ENCODE peak calls at places on chromosome 14, in six cellular contexts. One of them, this sample, is unnamed.

GRCh38 chr14:100539766-100540140 is 47.5 kb downstream of the BEGAIN start:
- DNase-seq in mammary epithelial cell: no peak
- DNase-seq in PC-9: no peak
- DNase-seq in astrocyte: no peak
- DNase-seq in GM12878: no peak
- DNase-seq in Karpas-422: no peak
- DNase-seq in this sample: no peak

GRCh38 chr14:100526057-100526456 is 61.2 kb downstream of the BEGAIN start:
- DNase-seq in mammary epithelial cell: no peak
- DNase-seq in PC-9: no peak
- DNase-seq in astrocyte: no peak
- DNase-seq in GM12878: no peak
- DNase-seq in Karpas-422: no peak
- DNase-seq in this sample: no peak

GRCh38 chr14:77022219-77022852 is 6.2 kb downstream of the IRF2BPL start:
- DNase-seq in mammary epithelial cell: no peak
- DNase-seq in PC-9: no peak
- DNase-seq in astrocyte: no peak
- DNase-seq in GM12878: no peak
- DNase-seq in Karpas-422: no peak
- DNase-seq in this sample: no peak

GRCh38 chr14:96627386-96627785 is 125.2 kb downstream of the PAPOLA start:
- DNase-seq in mammary epithelial cell: no peak
- DNase-seq in PC-9: no peak
- DNase-seq in astrocyte: no peak
- DNase-seq in GM12878: no peak
- DNase-seq in Karpas-422: no peak
- DNase-seq in this sample: no peak

GRCh38 chr14:51479584-51480305 is 172.0 kb upstream of the FRMD6 start:
- DNase-seq in mammary epithelial cell: no peak
- DNase-seq in PC-9: no peak
- DNase-seq in astrocyte: peak; percentile 35
- DNase-seq in GM12878: peak; percentile 9
- DNase-seq in Karpas-422: no peak
- DNase-seq in this sample: no peak

GRCh38 chr14:53979141-53979673 is 22.6 kb upstream of the BMP4 start:
- DNase-seq in mammary epithelial cell: no peak
- DNase-seq in PC-9: peak; percentile 50
- DNase-seq in astrocyte: peak; percentile 84
- DNase-seq in GM12878: no peak
- DNase-seq in Karpas-422: no peak
- DNase-seq in this sample: no peak

GRCh38 chr14:96363751-96364336 is 518 bp downstream of the GSKIP start:
- DNase-seq in mammary epithelial cell: peak; percentile 63
- DNase-seq in PC-9: peak; percentile 10
- DNase-seq in astrocyte: peak; percentile 37
- DNase-seq in GM12878: no peak
- DNase-seq in Karpas-422: peak; percentile 89
- DNase-seq in this sample: peak; percentile 61

GRCh38 chr14:77184396-77185092 is 2.9 kb downstream of the TMEM63C start:
- DNase-seq in mammary epithelial cell: no peak
- DNase-seq in PC-9: peak; percentile 48
- DNase-seq in astrocyte: no peak
- DNase-seq in GM12878: no peak
- DNase-seq in Karpas-422: peak; percentile 79
- DNase-seq in this sample: no peak

GRCh38 chr14:64723691-64724577 is 19.7 kb downstream of the PLEKHG3 start:
- DNase-seq in mammary epithelial cell: peak; percentile 85
- DNase-seq in PC-9: no peak
- DNase-seq in astrocyte: no peak
- DNase-seq in GM12878: no peak
- DNase-seq in Karpas-422: no peak
- DNase-seq in this sample: no peak

GRCh38 chr14:96635850-96636249 is 133.7 kb downstream of the PAPOLA start:
- DNase-seq in mammary epithelial cell: no peak
- DNase-seq in PC-9: no peak
- DNase-seq in astrocyte: no peak
- DNase-seq in GM12878: no peak
- DNase-seq in Karpas-422: no peak
- DNase-seq in this sample: no peak

GRCh38 chr14:72054929-72055328 is 122.7 kb downstream of the RGS6 start:
- DNase-seq in mammary epithelial cell: no peak
- DNase-seq in PC-9: no peak
- DNase-seq in astrocyte: no peak
- DNase-seq in GM12878: no peak
- DNase-seq in Karpas-422: no peak
- DNase-seq in this sample: no peak

GRCh38 chr14:67620217-67620789 is 583 bp downstream of the ARG2 start:
- DNase-seq in mammary epithelial cell: peak; percentile 33
- DNase-seq in PC-9: peak; percentile 20
- DNase-seq in astrocyte: no peak
- DNase-seq in GM12878: no peak
- DNase-seq in Karpas-422: peak; percentile 52
- DNase-seq in this sample: no peak

GRCh38 chr14:52922656-52923055 is 28.2 kb downstream of the FERMT2 start:
- DNase-seq in mammary epithelial cell: peak; percentile 61
- DNase-seq in PC-9: no peak
- DNase-seq in astrocyte: peak; percentile 83
- DNase-seq in GM12878: no peak
- DNase-seq in Karpas-422: no peak
- DNase-seq in this sample: no peak

GRCh38 chr14:94532462-94532861 is 23.2 kb upstream of the SERPINA12 start:
- DNase-seq in mammary epithelial cell: peak; percentile 50
- DNase-seq in PC-9: no peak
- DNase-seq in astrocyte: peak; percentile 37
- DNase-seq in GM12878: peak; percentile 37
- DNase-seq in Karpas-422: no peak
- DNase-seq in this sample: no peak

GRCh38 chr14:32121536-32121935 is 44.4 kb downstream of the ARHGAP5 start:
- DNase-seq in mammary epithelial cell: no peak
- DNase-seq in PC-9: no peak
- DNase-seq in astrocyte: no peak
- DNase-seq in GM12878: no peak
- DNase-seq in Karpas-422: no peak
- DNase-seq in this sample: no peak

GRCh38 chr14:88255798-88256197 is 67.3 kb downstream of the KCNK10 start:
- DNase-seq in mammary epithelial cell: no peak
- DNase-seq in PC-9: no peak
- DNase-seq in astrocyte: no peak
- DNase-seq in GM12878: no peak
- DNase-seq in Karpas-422: no peak
- DNase-seq in this sample: no peak

GRCh38 chr14:105049753-105050550 is 15.3 kb downstream of the GPR132 start:
- DNase-seq in mammary epithelial cell: no peak
- DNase-seq in PC-9: no peak
- DNase-seq in astrocyte: no peak
- DNase-seq in GM12878: no peak
- DNase-seq in Karpas-422: no peak
- DNase-seq in this sample: no peak

GRCh38 chr14:90137807-90138206 is 76.0 kb downstream of the KCNK13 start:
- DNase-seq in mammary epithelial cell: no peak
- DNase-seq in PC-9: no peak
- DNase-seq in astrocyte: peak; percentile 75
- DNase-seq in GM12878: no peak
- DNase-seq in Karpas-422: no peak
- DNase-seq in this sample: no peak

GRCh38 chr14:90139199-90139598 is 77.4 kb downstream of the KCNK13 start:
- DNase-seq in mammary epithelial cell: no peak
- DNase-seq in PC-9: no peak
- DNase-seq in astrocyte: no peak
- DNase-seq in GM12878: no peak
- DNase-seq in Karpas-422: no peak
- DNase-seq in this sample: no peak

GRCh38 chr14:90140298-90140955 is 78.6 kb downstream of the KCNK13 start:
- DNase-seq in mammary epithelial cell: no peak
- DNase-seq in PC-9: no peak
- DNase-seq in astrocyte: peak; percentile 75
- DNase-seq in GM12878: no peak
- DNase-seq in Karpas-422: no peak
- DNase-seq in this sample: no peak

GRCh38 chr14:90136904-90137303 is 75.1 kb downstream of the KCNK13 start:
- DNase-seq in mammary epithelial cell: no peak
- DNase-seq in PC-9: no peak
- DNase-seq in astrocyte: no peak
- DNase-seq in GM12878: no peak
- DNase-seq in Karpas-422: no peak
- DNase-seq in this sample: no peak

DNA sequence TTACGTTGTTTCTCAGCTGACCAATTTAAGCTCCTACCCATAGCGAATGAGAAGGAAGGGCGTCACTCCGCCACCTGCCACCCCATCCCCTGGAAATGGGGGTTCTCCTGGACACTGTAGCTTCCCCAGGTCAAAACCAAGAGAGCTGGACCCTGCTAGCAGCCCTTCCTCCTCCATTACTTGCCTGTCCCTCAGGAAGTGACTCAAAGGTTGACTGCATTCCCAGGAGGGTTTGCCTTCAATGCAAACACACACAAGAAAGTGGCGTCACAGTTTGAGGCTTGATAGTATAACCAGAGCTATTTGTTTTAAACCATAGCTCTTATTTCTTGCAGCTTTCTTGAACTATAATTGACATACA is 79.1 kb downstream of the KCNK13 start:
- DNase-seq in mammary epithelial cell: no peak
- DNase-seq in PC-9: no peak
- DNase-seq in astrocyte: peak; percentile 84
- DNase-seq in GM12878: no peak
- DNase-seq in Karpas-422: no peak
- DNase-seq in this sample: no peak
- H3K27ac ChIP-seq in mammary epithelial cell: no peak overlapping the region
- H3K27ac ChIP-seq in PC-9: no peak overlapping the region
- H3K27ac ChIP-seq in astrocyte: peak overlapping the region; percentile 71
- H3K27ac ChIP-seq in GM12878: no peak overlapping the region
- H3K27ac ChIP-seq in Karpas-422: no peak overlapping the region
- H3K27ac ChIP-seq in this sample: no peak overlapping the region

DNA sequence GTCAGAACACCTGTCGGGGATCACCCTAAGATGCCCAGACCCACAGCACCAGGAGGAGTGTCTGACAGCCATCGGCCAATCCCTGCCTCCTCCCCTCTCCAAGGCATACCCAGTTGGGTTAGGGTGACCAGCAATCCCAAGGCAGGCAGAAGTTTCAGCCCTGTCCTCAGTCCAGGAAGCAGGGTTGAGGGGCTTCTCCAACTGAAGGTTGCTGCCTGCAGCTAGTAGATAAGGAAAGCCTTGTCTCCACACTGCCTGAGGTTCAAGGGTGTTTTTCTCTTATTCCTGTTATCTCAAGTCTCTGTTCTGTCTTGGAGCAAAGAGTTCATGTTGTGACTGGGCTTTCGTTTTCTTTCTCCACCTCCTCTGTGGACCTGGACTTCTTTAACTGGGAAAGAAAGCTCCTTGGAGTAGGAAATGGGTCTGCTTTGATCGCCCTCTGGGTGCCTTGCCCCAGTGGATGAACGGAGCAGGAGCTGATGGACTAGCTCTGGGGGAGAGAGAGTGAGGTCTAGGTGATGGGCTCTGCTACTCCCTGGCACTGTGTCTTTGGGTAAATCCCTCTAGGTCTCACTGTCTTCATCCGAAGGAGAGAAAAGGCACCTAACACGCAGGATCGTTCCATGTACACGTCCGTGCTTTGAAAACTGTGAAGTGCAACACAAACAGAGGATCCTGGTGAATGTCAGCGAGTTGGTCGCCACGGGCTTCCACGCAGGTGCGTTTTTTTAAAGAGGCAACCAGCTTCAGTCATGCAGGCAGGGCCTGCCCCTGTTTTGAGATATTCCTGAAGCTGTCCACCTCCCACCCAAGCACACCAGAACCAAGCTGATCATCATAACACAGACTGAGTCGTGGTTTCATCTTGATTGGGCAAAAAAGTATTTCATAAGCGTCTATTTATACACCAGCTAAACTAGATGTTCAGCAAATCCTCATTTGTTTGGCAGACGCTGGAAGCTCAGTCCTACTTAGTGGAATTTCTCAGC is 52.5 kb upstream of the FOXN3 start:
- DNase-seq in mammary epithelial cell: no peak
- DNase-seq in PC-9: no peak
- DNase-seq in astrocyte: no peak
- DNase-seq in GM12878: no peak
- DNase-seq in Karpas-422: no peak
- DNase-seq in this sample: no peak
- H2AFZ ChIP-seq in mammary epithelial cell: no peak overlapping the region
- H2AFZ ChIP-seq in PC-9: no peak overlapping the region
- H2AFZ ChIP-seq in astrocyte: no peak overlapping the region
- H2AFZ ChIP-seq in GM12878: no peak overlapping the region
- H2AFZ ChIP-seq in Karpas-422: no peak overlapping the region
- H2AFZ ChIP-seq in this sample: no peak overlapping the region

GRCh38 chr14:21673718-21674117 is at the start of gene OR4E1:
- DNase-seq in mammary epithelial cell: no peak
- DNase-seq in PC-9: no peak
- DNase-seq in astrocyte: no peak
- DNase-seq in GM12878: no peak
- DNase-seq in Karpas-422: no peak
- DNase-seq in this sample: no peak
- H3K27ac ChIP-seq in mammary epithelial cell: no peak within 1 kb of the TSS
- H3K27ac ChIP-seq in PC-9: no peak within 1 kb of the TSS
- H3K27ac ChIP-seq in astrocyte: no peak within 1 kb of the TSS
- H3K27ac ChIP-seq in GM12878: no peak within 1 kb of the TSS
- H3K27ac ChIP-seq in Karpas-422: no peak within 1 kb of the TSS
- H3K27ac ChIP-seq in this sample: no peak within 1 kb of the TSS

GRCh38 chr14:90698379-90698869 is 117.8 kb downstream of the TTC7B start:
- DNase-seq in mammary epithelial cell: no peak
- DNase-seq in PC-9: no peak
- DNase-seq in astrocyte: peak; percentile 69
- DNase-seq in GM12878: no peak
- DNase-seq in Karpas-422: no peak
- DNase-seq in this sample: no peak

GRCh38 chr14:90697146-90697545 is 119.1 kb downstream of the TTC7B start:
- DNase-seq in mammary epithelial cell: no peak
- DNase-seq in PC-9: no peak
- DNase-seq in astrocyte: no peak
- DNase-seq in GM12878: no peak
- DNase-seq in Karpas-422: no peak
- DNase-seq in this sample: no peak

GRCh38 chr14:90696728-90697127 is 119.5 kb downstream of the TTC7B start:
- DNase-seq in mammary epithelial cell: no peak
- DNase-seq in PC-9: no peak
- DNase-seq in astrocyte: no peak
- DNase-seq in GM12878: no peak
- DNase-seq in Karpas-422: no peak
- DNase-seq in this sample: no peak

GRCh38 chr14:90699016-90699415 is 117.2 kb downstream of the TTC7B start:
- DNase-seq in mammary epithelial cell: no peak
- DNase-seq in PC-9: no peak
- DNase-seq in astrocyte: no peak
- DNase-seq in GM12878: no peak
- DNase-seq in Karpas-422: no peak
- DNase-seq in this sample: no peak

GRCh38 chr14:90697577-90698206 is 118.5 kb downstream of the TTC7B start:
- DNase-seq in mammary epithelial cell: peak; percentile 62
- DNase-seq in PC-9: peak; percentile 38
- DNase-seq in astrocyte: peak; percentile 55
- DNase-seq in GM12878: no peak
- DNase-seq in Karpas-422: peak; percentile 88
- DNase-seq in this sample: peak; percentile 73
- H2AFZ ChIP-seq in mammary epithelial cell: no peak overlapping the region
- H2AFZ ChIP-seq in PC-9: no peak overlapping the region
- H2AFZ ChIP-seq in astrocyte: no peak overlapping the region
- H2AFZ ChIP-seq in GM12878: no peak overlapping the region
- H2AFZ ChIP-seq in Karpas-422: no peak overlapping the region
- H2AFZ ChIP-seq in this sample: peak overlapping the region; percentile 63